ENCODE peak calls at places on chromosomes 6 and 20, in ten cellular contexts. K is CD8-positive, alpha-beta T cell; J is heart left ventricle; W is endothelial cell of umbilical vein; H is HL-60; S is glutamatergic neuron; Q is GM10248; L is nephron progenitor cell; O is RWPE1; A is spleen. P is an unnamed sample.

GRCh38 chr6:11366934-11367637 is 134.6 kb upstream of the NEDD9 start:
- DNase-seq in O (no peak), W (peak), L (no peak), K (no peak), S (no peak), J (no peak), Q (no peak), A (no peak), H (no peak), P (no peak)

GRCh38 chr20:52448513-52448912 is 256.9 kb upstream of the ZFP64 start:
- DNase-seq in K (no peak), A (no peak), L (no peak), W (no peak), Q (no peak), J (no peak), O (no peak), S (no peak), H (no peak), P (no peak)

GRCh38 chr6:131660195-131660594 is 23.1 kb downstream of the ENPP3 start:
- DNase-seq in O (no peak), K (no peak), W (peak), J (no peak), Q (no peak), A (no peak), L (no peak), S (no peak), H (peak), P (no peak)

GRCh38 chr20:64257107-64257757 is 1.7 kb downstream of the PCMTD2 start:
- DNase-seq in J (no peak), O (no peak), A (peak), H (no peak), L (no peak), K (no peak), Q (no peak), S (no peak), W (no peak), P (no peak)

GRCh38 chr6:116511424-116512131 is at the start of gene CALHM5:
- DNase-seq in Q (no peak), W (peak), K (no peak), L (no peak), J (peak), S (no peak), O (peak), H (no peak), A (no peak), P (no peak)

GRCh38 chr6:129890701-129891100 is 29.6 kb upstream of the TMEM244 start:
- DNase-seq in H (no peak), A (no peak), J (no peak), L (no peak), Q (no peak), S (no peak), W (no peak), O (peak), K (no peak), P (no peak)

GRCh38 chr6:34593741-34594140 is 37.6 kb upstream of the SPDEF start:
- DNase-seq in H (no peak), L (no peak), K (no peak), Q (no peak), S (no peak), A (no peak), O (no peak), J (no peak), W (peak), P (no peak)

GRCh38 chr6:52548353-52548713 is 28.5 kb downstream of the TRAM2 start:
- DNase-seq in Q (no peak), S (no peak), J (no peak), W (no peak), A (no peak), O (no peak), L (no peak), K (no peak), H (peak), P (no peak)

GRCh38 chr6:168366473-168366872 is 46.9 kb upstream of the DACT2 start:
- DNase-seq in K (no peak), S (no peak), Q (no peak), W (no peak), O (no peak), A (no peak), H (no peak), J (no peak), L (no peak), P (no peak)

GRCh38 chr6:13574149-13574570 is 241 bp upstream of the SIRT5 start:
- DNase-seq in Q (peak), K (peak), J (peak), L (peak), A (peak), H (peak), W (peak), O (peak), S (peak), P (peak)
- TF ChIP-seq CTCF in Q (peak), K (peak), J (peak), L (peak), A (peak), H (peak), W (peak), O (peak), S (no peak), P (peak)

DNA sequence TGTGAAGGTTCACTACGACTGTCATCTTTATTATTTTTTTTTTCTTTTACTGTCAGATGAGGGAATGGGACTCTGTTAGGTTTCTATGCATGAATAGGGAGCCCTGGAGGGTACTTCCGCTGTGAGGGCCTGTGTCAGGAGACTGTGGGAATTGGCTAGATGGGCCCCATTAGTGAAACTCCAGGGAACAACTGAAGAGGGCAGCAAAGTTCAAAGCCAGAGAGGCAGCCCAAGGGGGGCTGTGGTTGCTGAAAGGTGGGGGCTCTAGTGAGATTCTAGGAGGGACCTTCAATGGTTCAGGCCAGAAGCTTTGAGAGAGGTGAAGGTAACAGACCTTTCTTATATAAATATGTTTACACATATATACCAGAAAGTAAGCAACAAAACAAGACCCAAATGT is 13.2 kb upstream of the EPB41L1 start:
- DNase-seq in J (no peak), Q (no peak), H (no peak), L (no peak), O (no peak), W (no peak), K (no peak), S (no peak), A (no peak), P (no peak)
- TF ChIP-seq CTCF in J (no peak), Q (no peak), H (no peak), L (no peak), O (no peak), W (peak), K (no peak), S (no peak), A (no peak), P (no peak)

GRCh38 chr20:46269372-46269771 is 38.9 kb downstream of the CDH22 start:
- DNase-seq in Q (no peak), S (no peak), J (no peak), K (no peak), L (no peak), O (no peak), H (no peak), W (no peak), A (no peak), P (no peak)

GRCh38 chr20:46265539-46265938 is 42.8 kb downstream of the CDH22 start:
- DNase-seq in J (no peak), W (no peak), H (no peak), K (no peak), O (no peak), A (no peak), Q (no peak), S (no peak), L (no peak), P (no peak)

GRCh38 chr20:46267108-46267820 is 41.0 kb downstream of the CDH22 start:
- DNase-seq in Q (no peak), K (no peak), J (no peak), O (no peak), H (no peak), W (no peak), L (no peak), S (no peak), A (no peak), P (no peak)

GRCh38 chr20:46268662-46269061 is 39.6 kb downstream of the CDH22 start:
- DNase-seq in A (no peak), K (no peak), L (no peak), W (no peak), O (no peak), S (no peak), J (no peak), Q (no peak), H (no peak), P (no peak)

DNA sequence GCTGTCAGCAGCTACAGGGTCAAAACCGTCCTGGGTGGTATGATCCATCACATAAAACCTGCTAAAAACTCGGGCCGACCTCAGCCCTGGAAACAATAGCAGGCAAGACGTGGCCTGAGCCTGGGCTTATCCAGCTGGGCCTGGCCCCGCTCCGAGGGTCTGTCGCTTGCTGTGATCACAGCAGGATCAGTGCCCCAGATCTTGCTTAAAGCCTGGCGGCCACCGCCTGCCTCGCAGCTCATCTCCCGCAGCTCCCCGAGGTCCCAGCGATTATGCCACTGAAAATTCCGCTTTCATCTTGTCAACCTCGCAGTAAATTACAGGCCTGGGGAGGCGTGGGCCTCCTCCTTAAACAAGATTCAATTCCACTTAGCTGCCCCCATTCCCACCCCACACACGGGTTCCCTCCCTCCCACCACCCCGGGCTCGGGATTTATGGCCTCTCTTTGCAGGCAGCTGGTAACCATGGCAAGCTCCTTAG is 40.1 kb downstream of the CDH22 start:
- DNase-seq in Q (no peak), A (no peak), H (no peak), S (peak), W (no peak), J (no peak), L (peak), O (no peak), K (no peak), P (no peak)
- TF ChIP-seq CTCF in Q (no peak), A (no peak), H (no peak), S (no peak), W (no peak), J (no peak), L (peak), O (no peak), K (no peak), P (no peak)

GRCh38 chr20:38433304-38433972 is 1.7 kb downstream of the SNHG17 start:
- DNase-seq in W (no peak), S (no peak), J (no peak), A (no peak), L (no peak), O (no peak), K (no peak), Q (no peak), H (no peak), P (no peak)

GRCh38 chr20:38434310-38434741 is 802 bp downstream of the SNHG17 start:
- DNase-seq in J (no peak), Q (no peak), H (peak), O (no peak), K (no peak), L (peak), S (peak), W (peak), A (peak), P (no peak)

GRCh38 chr20:38437796-38438195 is 2.7 kb upstream of the SNHG17 start:
- DNase-seq in J (no peak), O (no peak), Q (no peak), K (no peak), L (no peak), H (no peak), A (no peak), W (no peak), S (no peak), P (no peak)

GRCh38 chr20:38434770-38435554 is at the start of gene SNHG17:
- DNase-seq in O (peak), J (peak), L (peak), Q (peak), A (peak), K (peak), S (peak), W (peak), H (peak), P (peak)

DNA sequence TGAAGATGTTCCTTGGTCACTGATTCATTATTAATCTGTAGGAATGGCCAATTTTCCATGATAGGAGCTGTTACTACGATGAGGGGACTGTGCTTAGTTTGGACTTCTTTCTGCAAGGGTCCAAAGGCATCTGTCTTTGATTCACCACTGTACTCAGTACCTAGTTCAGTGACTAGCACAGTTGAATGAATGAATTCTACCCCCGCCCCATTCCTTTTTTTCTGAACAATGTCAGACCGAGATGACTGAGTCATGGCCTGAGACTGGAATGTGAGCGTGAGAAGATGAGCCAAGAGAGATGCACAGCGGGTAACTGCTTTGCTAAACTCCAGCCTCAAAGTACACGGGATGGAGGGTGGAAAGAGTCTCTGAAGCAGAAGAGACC is 419 bp upstream of the SNHG17 start:
- DNase-seq in H (no peak), J (no peak), W (no peak), L (no peak), Q (no peak), K (no peak), A (no peak), O (no peak), S (no peak), P (no peak)
- TF ChIP-seq CTCF in H (no peak), J (no peak), W (no peak), L (no peak), Q (no peak), K (peak), A (peak), O (peak), S (peak), P (no peak)

GRCh38 chr6:8194499-8194898 is 92.2 kb upstream of the EEF1E1 start:
- DNase-seq in A (no peak), W (no peak), H (no peak), K (no peak), J (no peak), L (no peak), O (no peak), Q (no peak), S (no peak), P (no peak)

GRCh38 chr6:8195714-8196104 is 93.4 kb upstream of the EEF1E1 start:
- DNase-seq in O (no peak), J (no peak), L (no peak), A (no peak), K (no peak), Q (no peak), H (no peak), W (no peak), S (no peak), P (no peak)

GRCh38 chr6:8193541-8193940 is 91.2 kb upstream of the EEF1E1 start:
- DNase-seq in A (no peak), H (no peak), K (no peak), J (no peak), O (no peak), S (no peak), W (no peak), Q (no peak), L (no peak), P (no peak)

GRCh38 chr6:8192597-8192996 is 90.2 kb upstream of the EEF1E1 start:
- DNase-seq in H (no peak), W (no peak), S (no peak), J (no peak), Q (no peak), O (no peak), A (no peak), K (no peak), L (no peak), P (no peak)

GRCh38 chr6:8195040-8195713 is 92.8 kb upstream of the EEF1E1 start:
- DNase-seq in H (no peak), A (no peak), Q (no peak), W (no peak), J (no peak), S (peak), K (no peak), L (no peak), O (no peak), P (no peak)
- TF ChIP-seq CTCF in H (no peak), A (no peak), Q (peak), W (no peak), J (no peak), S (peak), K (no peak), L (no peak), O (no peak), P (no peak)

GRCh38 chr6:139164001-139164400 is 29.1 kb downstream of the HECA start:
- DNase-seq in A (no peak), H (no peak), J (no peak), K (no peak), L (no peak), S (no peak), W (no peak), Q (no peak), O (no peak), P (no peak)
- TF ChIP-seq CTCF in A (peak), H (no peak), J (no peak), K (no peak), L (no peak), S (no peak), W (no peak), Q (no peak), O (no peak), P (peak)

P was measured in upper lobe of right lung.